ENCODE peak calls at places on chromosomes 2 and 18, in nine cellular contexts. R is esophagus squamous epithelium, H is GM23248, U is caudate nucleus, G is heart right ventricle, I is Panc1, Y is PC-3, F is HL-60, X is cardiac muscle cell. A is an unnamed sample.

GRCh38 chr18:27184115-27185024 is 738 bp downstream of the CHST9 start:
- DNase-seq in U (no peak), Y (no peak), H (no peak), I (no peak), F (no peak), G (no peak), X (no peak), R (no peak), A (no peak)

GRCh38 chr2:88060907-88061275 is 5.3 kb upstream of the KRCC1 start:
- DNase-seq in I (no peak), U (no peak), X (no peak), R (no peak), H (no peak), F (no peak), Y (no peak), G (no peak), A (no peak)

GRCh38 chr2:241260911-241261310 is 54.6 kb downstream of the HDLBP start:
- DNase-seq in X (no peak), F (no peak), G (no peak), I (no peak), Y (no peak), U (no peak), R (no peak), H (no peak), A (no peak)

GRCh38 chr2:42809131-42809875 is 16.9 kb upstream of the HAAO start:
- DNase-seq in Y (no peak), F (no peak), I (no peak), R (no peak), X (no peak), U (no peak), H (no peak), G (no peak), A (no peak)

GRCh38 chr18:45090526-45091140 is 409.9 kb downstream of the SETBP1 start:
- DNase-seq in G (no peak), I (no peak), F (no peak), Y (no peak), H (no peak), U (no peak), R (no peak), X (no peak), A (no peak)

GRCh38 chr2:26606847-26607190 is 34.3 kb downstream of the CIB4 start:
- DNase-seq in Y (peak), R (no peak), F (no peak), G (no peak), H (no peak), U (no peak), X (no peak), I (no peak), A (no peak)

GRCh38 chr18:36693931-36694661 is 134.7 kb downstream of the TPGS2 start:
- DNase-seq in U (no peak), F (no peak), Y (peak), R (no peak), H (peak), X (no peak), I (no peak), G (no peak), A (no peak)

GRCh38 chr2:83006991-83007390 is 1452.1 kb downstream of the SUCLG1 start:
- DNase-seq in X (peak), I (no peak), U (no peak), Y (no peak), H (no peak), G (no peak), R (no peak), F (no peak), A (no peak)

GRCh38 chr2:217231724-217232123 is 371.9 kb upstream of the TNP1 start:
- DNase-seq in I (no peak), F (no peak), X (no peak), Y (no peak), G (no peak), U (no peak), H (no peak), R (no peak), A (no peak)

GRCh38 chr2:172908275-172908674 is 167.4 kb upstream of the MAP3K20 start:
- DNase-seq in U (no peak), X (no peak), H (no peak), Y (no peak), R (no peak), I (no peak), F (no peak), G (no peak), A (no peak)

GRCh38 chr2:15941970-15942710 is 1.8 kb downstream of the MYCN start:
- DNase-seq in U (no peak), R (no peak), H (peak), X (no peak), F (no peak), Y (no peak), I (no peak), G (peak), A (no peak)

GRCh38 chr2:55809875-55810620 is 113.5 kb downstream of the EFEMP1 start:
- DNase-seq in I (no peak), G (peak), F (no peak), U (no peak), R (no peak), X (peak), H (peak), Y (no peak), A (no peak)

GRCh38 chr18:69127844-69128486 is 272.7 kb upstream of the DOK6 start:
- DNase-seq in G (no peak), X (peak), I (no peak), H (peak), R (no peak), F (no peak), Y (no peak), U (no peak), A (no peak)

GRCh38 chr2:205702576-205702975 is 20.3 kb downstream of the NRP2 start:
- DNase-seq in X (no peak), H (no peak), Y (peak), I (no peak), R (no peak), G (no peak), U (no peak), F (no peak), A (no peak)

GRCh38 chr18:27627927-27628326 is 442.8 kb upstream of the CHST9 start:
- DNase-seq in I (no peak), H (no peak), Y (peak), U (no peak), G (no peak), F (no peak), X (no peak), R (no peak), A (no peak)

GRCh38 chr2:108585446-108585845 is 51.2 kb downstream of the LIMS1 start:
- DNase-seq in U (no peak), G (no peak), Y (no peak), I (no peak), R (no peak), H (no peak), X (peak), F (no peak), A (no peak)

GRCh38 chr18:79507076-79507545 is 111.4 kb downstream of the NFATC1 start:
- DNase-seq in H (peak), X (peak), Y (no peak), I (no peak), G (peak), U (peak), F (no peak), R (no peak), A (peak)

GRCh38 chr2:240946046-240946445 is 39.9 kb downstream of the CROCC2 start:
- DNase-seq in Y (no peak), I (no peak), U (no peak), R (no peak), G (no peak), H (no peak), F (no peak), X (no peak), A (no peak)

GRCh38 chr2:135276525-135276924 is 224.4 kb downstream of the RAB3GAP1 start:
- DNase-seq in I (no peak), Y (no peak), U (no peak), G (no peak), R (no peak), F (no peak), H (no peak), X (no peak), A (no peak)

GRCh38 chr18:35089918-35090550 is 48.8 kb downstream of the MAPRE2 start:
- DNase-seq in F (no peak), U (no peak), Y (no peak), H (peak), I (no peak), G (no peak), X (no peak), R (no peak), A (no peak)

GRCh38 chr2:85560812-85561279 is 447 bp downstream of the GGCX start:
- DNase-seq in G (no peak), I (no peak), F (no peak), H (peak), X (no peak), Y (no peak), U (no peak), R (no peak), A (no peak)

GRCh38 chr2:101974663-101975062 is 17.1 kb upstream of the IL1R2 start:
- DNase-seq in U (no peak), H (peak), R (no peak), G (no peak), I (no peak), F (no peak), X (no peak), Y (no peak), A (no peak)

DNA sequence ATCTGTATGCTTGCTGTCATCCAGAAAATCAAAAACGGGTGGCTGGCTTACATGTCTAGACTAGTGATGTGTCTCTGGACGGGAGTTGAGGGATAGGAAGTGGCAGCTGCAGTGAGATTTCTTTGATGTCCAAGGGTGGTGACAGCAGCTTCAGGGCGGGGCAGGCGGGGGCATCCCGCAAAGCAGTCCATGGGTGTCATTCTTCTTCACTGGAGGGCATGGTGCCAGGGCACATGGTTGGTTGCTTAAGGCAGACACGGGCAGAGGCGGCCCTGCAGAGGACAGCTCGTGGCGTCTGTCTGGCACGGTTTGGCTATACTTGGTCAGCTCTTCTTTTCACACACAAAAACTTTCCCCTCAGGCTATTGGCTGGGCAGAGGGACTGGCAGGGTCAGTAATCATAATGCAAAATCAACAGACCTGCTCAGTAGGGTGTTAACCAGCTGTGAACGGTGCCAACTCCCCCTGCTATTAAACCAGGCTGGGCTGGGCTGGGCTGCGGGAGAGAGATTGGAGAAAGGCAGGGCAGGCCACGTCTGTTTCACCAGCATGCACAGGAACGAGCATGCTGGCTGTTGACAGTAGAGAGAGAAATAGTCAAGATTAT is 63.7 kb downstream of the COL4A3 start:
- DNase-seq in G (peak), R (no peak), U (peak), F (no peak), X (peak), H (peak), I (no peak), Y (peak), A (peak)
- H3K27ac ChIP-seq in G (no peak), R (no peak), U (no peak), F (no peak), X (no peak), H (no peak), I (no peak), Y (no peak), A (no peak)

GRCh38 chr2:4763009-4763408 is 929.2 kb upstream of the SOX11 start:
- DNase-seq in U (no peak), H (no peak), X (no peak), F (no peak), Y (peak), I (no peak), R (no peak), G (no peak), A (peak)
- H3K27ac ChIP-seq in U (no peak), H (no peak), X (no peak), F (no peak), Y (no peak), I (no peak), R (no peak), G (no peak), A (no peak)

GRCh38 chr2:86645752-86646151 is 22.1 kb upstream of the RNF103 start:
- DNase-seq in F (no peak), Y (no peak), H (no peak), U (no peak), R (no peak), I (no peak), X (no peak), G (no peak), A (no peak)
- H3K27ac ChIP-seq in F (no peak), Y (no peak), H (no peak), U (no peak), R (no peak), I (no peak), X (no peak), G (no peak), A (no peak)

GRCh38 chr2:12842917-12843316 is 126.2 kb downstream of the TRIB2 start:
- DNase-seq in G (no peak), I (no peak), F (no peak), H (no peak), Y (peak), R (no peak), U (no peak), X (no peak), A (no peak)
- H3K27ac ChIP-seq in G (no peak), I (no peak), F (no peak), H (no peak), Y (no peak), R (no peak), U (no peak), X (no peak), A (no peak)

GRCh38 chr2:8681786-8682692 is at the start of gene ID2:
- DNase-seq in X (peak), F (peak), R (peak), I (no peak), U (peak), H (peak), Y (peak), G (peak), A (peak)

GRCh38 chr2:8682719-8683667 is 1.1 kb downstream of the ID2 start:
- DNase-seq in G (no peak), I (no peak), R (no peak), F (peak), U (no peak), H (peak), X (peak), Y (peak), A (no peak)

GRCh38 chr2:8684421-8684884 is 2.6 kb downstream of the ID2 start:
- DNase-seq in X (peak), F (no peak), R (no peak), Y (peak), G (no peak), U (no peak), I (no peak), H (peak), A (peak)

GRCh38 chr2:8684885-8685696 is 3.2 kb downstream of the ID2 start:
- DNase-seq in H (peak), X (peak), R (no peak), U (no peak), G (peak), Y (peak), I (no peak), F (no peak), A (peak)

DNA sequence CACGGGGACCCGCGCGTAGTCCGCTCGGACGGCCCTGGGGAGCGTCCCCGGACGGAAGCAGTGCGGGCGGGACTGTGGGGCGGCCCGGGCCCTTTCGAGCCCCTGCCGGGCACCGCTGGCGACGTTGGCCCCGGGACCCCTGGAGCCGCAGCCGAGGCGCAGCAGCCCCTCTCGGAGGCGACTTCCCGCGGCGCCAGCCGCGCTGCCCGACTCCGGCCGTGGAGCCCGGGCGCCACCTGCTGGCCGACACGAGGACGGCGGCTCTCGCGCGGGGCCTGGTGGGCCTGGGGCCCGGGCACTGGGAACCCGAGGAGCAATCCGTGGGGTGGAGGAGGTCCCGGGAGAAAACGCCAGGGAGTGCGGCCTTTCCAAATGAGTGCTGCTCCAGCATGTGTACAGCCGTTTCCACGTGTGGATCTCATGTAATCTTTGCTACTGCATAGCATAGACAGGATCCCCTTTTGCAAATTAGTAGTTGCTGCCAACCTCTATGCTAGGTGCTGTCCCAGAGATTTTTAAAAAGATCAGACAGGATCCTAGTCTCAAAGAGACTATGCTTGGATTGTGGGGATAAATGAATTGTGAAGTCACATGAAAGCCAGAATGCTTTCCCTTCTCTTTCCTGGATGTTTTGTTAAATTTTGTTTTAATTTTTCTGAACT is 4.0 kb downstream of the ID2 start:
- DNase-seq in X (peak), H (peak), I (no peak), G (peak), Y (peak), R (no peak), F (peak), U (peak), A (peak)
- H3K27ac ChIP-seq in X (peak), H (peak), I (no peak), G (peak), Y (no peak), R (peak), F (peak), U (no peak), A (no peak)

GRCh38 chr2:39778233-39778632 is 825 bp downstream of the THUMPD2 start:
- DNase-seq in H (peak), G (no peak), X (no peak), R (no peak), F (no peak), Y (no peak), I (no peak), U (no peak), A (no peak)
- H3K27ac ChIP-seq in H (peak), G (no peak), X (peak), R (peak), F (peak), Y (no peak), I (peak), U (no peak), A (peak)

A was measured in substantia nigra.